ENCODE peak calls at places on chromosomes 3 and 15, in seven cellular contexts. J, K, A, F, Z, X and C are unnamed samples.

GRCh38 chr3:23942546-23942945 is 2.5 kb upstream of the NR1D2 start:
- DNase-seq in J (no peak), K (no peak), A (no peak), F (no peak), Z (no peak), X (no peak), C (no peak)

GRCh38 chr15:75669879-75670212 is 22.1 kb downstream of the SNX33 start:
- DNase-seq in J (no peak), K (no peak), A (no peak), F (no peak), Z (no peak), X (no peak), C (no peak)

GRCh38 chr15:79455361-79455760 is 23.2 kb downstream of the MINAR1 start:
- DNase-seq in J (no peak), K (no peak), A (no peak), F (peak; percentile 87), Z (no peak), X (no peak), C (no peak)

GRCh38 chr15:99764521-99764920 is 31.3 kb upstream of the LYSMD4 start:
- DNase-seq in J (no peak), K (no peak), A (no peak), F (no peak), Z (no peak), X (no peak), C (no peak)

GRCh38 chr3:18499256-18499655 is 74.1 kb upstream of the SATB1 start:
- DNase-seq in J (no peak), K (no peak), A (no peak), F (no peak), Z (peak; percentile 76), X (no peak), C (no peak)

GRCh38 chr3:160027541-160028195 is 39.0 kb downstream of the IL12A start:
- DNase-seq in J (peak; percentile 82), K (peak; percentile 72), A (peak; percentile 62), F (peak; percentile 77), Z (peak; percentile 65), X (no peak), C (peak; percentile 56)

GRCh38 chr3:50260027-50260941 is 8.7 kb upstream of the SEMA3B start:
- DNase-seq in J (peak; percentile 90), K (peak; percentile 91), A (peak; percentile 83), F (peak; percentile 84), Z (peak; percentile 71), X (peak; percentile 95), C (peak; percentile 99)

GRCh38 chr3:171491412-171491811 is 31.2 kb upstream of the TNIK start:
- DNase-seq in J (no peak), K (no peak), A (no peak), F (no peak), Z (no peak), X (no peak), C (no peak)

GRCh38 chr3:156551746-156552145 is 3.2 kb downstream of the SSR3 start:
- DNase-seq in J (peak; percentile 86), K (peak; percentile 77), A (peak; percentile 66), F (peak; percentile 96), Z (peak; percentile 82), X (no peak), C (no peak)

GRCh38 chr3:96449341-96449740 is 365.1 kb upstream of the EPHA6 start:
- DNase-seq in J (no peak), K (no peak), A (no peak), F (no peak), Z (no peak), X (no peak), C (no peak)

GRCh38 chr3:113051827-113052226 is 61.0 kb downstream of the GTPBP8 start:
- DNase-seq in J (no peak), K (peak; percentile 44), A (no peak), F (peak; percentile 58), Z (no peak), X (no peak), C (no peak)

GRCh38 chr3:19093084-19093483 is 55.2 kb upstream of the KCNH8 start:
- DNase-seq in J (no peak), K (no peak), A (no peak), F (no peak), Z (no peak), X (no peak), C (no peak)

GRCh38 chr3:138187296-138188012 is at the start of gene ARMC8:
- DNase-seq in J (no peak), K (peak; percentile 91), A (peak; percentile 40), F (no peak), Z (no peak), X (peak; percentile 42), C (no peak)

GRCh38 chr3:157436583-157437300 is at the start of gene PTX3:
- DNase-seq in J (peak; percentile 94), K (peak; percentile 90), A (peak; percentile 84), F (peak; percentile 92), Z (peak; percentile 59), X (no peak), C (no peak)

GRCh38 chr15:38069506-38069905 is 135.1 kb downstream of the TMCO5A start:
- DNase-seq in J (peak; percentile 91), K (peak; percentile 88), A (peak; percentile 87), F (peak; percentile 91), Z (peak; percentile 92), X (no peak), C (no peak)

GRCh38 chr15:99098426-99098825 is 6.5 kb upstream of the SYNM start:
- DNase-seq in J (no peak), K (no peak), A (no peak), F (no peak), Z (no peak), X (no peak), C (no peak)

GRCh38 chr3:71928215-71928614 is 143.3 kb upstream of the PROK2 start:
- DNase-seq in J (no peak), K (no peak), A (no peak), F (no peak), Z (no peak), X (no peak), C (no peak)

GRCh38 chr3:71926690-71927089 is 141.7 kb upstream of the PROK2 start:
- DNase-seq in J (no peak), K (no peak), A (no peak), F (no peak), Z (no peak), X (no peak), C (no peak)

GRCh38 chr3:71924721-71925120 is 139.8 kb upstream of the PROK2 start:
- DNase-seq in J (no peak), K (no peak), A (no peak), F (no peak), Z (no peak), X (no peak), C (no peak)

GRCh38 chr3:71927505-71928066 is 142.6 kb upstream of the PROK2 start:
- DNase-seq in J (no peak), K (no peak), A (no peak), F (no peak), Z (no peak), X (no peak), C (no peak)

GRCh38 chr3:71926242-71926560 is 141.3 kb upstream of the PROK2 start:
- DNase-seq in J (peak; percentile 47), K (peak; percentile 8), A (no peak), F (peak; percentile 12), Z (peak; percentile 71), X (peak; percentile 49), C (peak; percentile 44)
- TF ChIP-seq CTCF in J (peak; percentile 54), K (peak; percentile 38), A (peak; percentile 46), F (no peak), Z (peak; percentile 78), X (peak; percentile 81), C (no peak)

GRCh38 chr3:76756578-76756977 is 283.3 kb upstream of the ROBO2 start:
- DNase-seq in J (no peak), K (no peak), A (no peak), F (no peak), Z (no peak), X (no peak), C (no peak)

DNA sequence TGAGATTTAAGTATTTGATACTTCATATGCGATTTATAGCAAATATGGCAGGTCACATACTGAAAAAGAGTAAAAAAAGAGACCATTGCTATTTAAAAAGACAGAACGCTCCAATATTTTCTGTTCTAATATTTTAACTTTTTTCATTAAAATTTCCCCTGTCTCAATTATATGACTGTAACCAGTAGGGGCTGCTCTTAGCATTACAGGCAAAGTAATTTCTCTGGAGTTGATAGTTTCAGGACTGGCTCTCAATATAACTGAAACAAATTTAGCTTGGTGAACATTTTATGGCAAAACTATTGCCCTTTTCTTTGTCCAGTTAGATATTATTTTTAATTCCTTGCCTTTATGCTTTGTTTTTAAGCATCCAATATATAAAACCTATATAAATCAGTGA is 286.3 kb upstream of the ROBO2 start:
- DNase-seq in J (peak; percentile 40), K (no peak), A (no peak), F (no peak), Z (no peak), X (no peak), C (no peak)
- TF ChIP-seq CTCF in J (peak; percentile 59), K (peak; percentile 14), A (peak; percentile 16), F (peak; percentile 20), Z (no peak), X (peak; percentile 66), C (no peak)

DNA sequence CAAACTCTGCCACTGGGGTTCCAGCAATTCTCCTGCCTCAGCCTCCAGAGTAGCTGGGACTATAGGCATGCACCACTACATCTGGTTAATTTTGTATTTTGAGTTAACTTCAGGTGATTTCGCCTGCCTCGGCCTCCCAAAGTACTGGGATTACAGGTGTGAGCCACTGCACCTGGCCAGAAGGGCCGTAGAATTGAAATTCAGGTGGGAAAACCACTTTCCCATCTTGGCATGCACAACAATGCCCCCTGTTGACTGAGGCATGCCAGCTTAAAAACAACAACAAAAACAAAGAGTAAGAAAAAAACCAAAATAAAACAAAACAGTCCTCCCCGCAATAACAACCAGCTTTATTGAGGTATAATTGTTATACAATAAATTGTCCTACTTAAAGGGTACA is 32.6 kb upstream of the RAB11A start:
- DNase-seq in J (no peak), K (no peak), A (no peak), F (no peak), Z (no peak), X (no peak), C (no peak)
- TF ChIP-seq CTCF in J (peak; percentile 31), K (no peak), A (peak; percentile 15), F (no peak), Z (peak; percentile 25), X (peak; percentile 22), C (peak; percentile 58)

GRCh38 chr15:25711164-25711563 is 152.0 kb downstream of the ATP10A start:
- DNase-seq in J (no peak), K (no peak), A (no peak), F (no peak), Z (no peak), X (no peak), C (no peak)

GRCh38 chr15:25711691-25712090 is 151.4 kb downstream of the ATP10A start:
- DNase-seq in J (no peak), K (no peak), A (no peak), F (no peak), Z (no peak), X (no peak), C (no peak)

GRCh38 chr15:25708391-25708790 is 154.7 kb downstream of the ATP10A start:
- DNase-seq in J (no peak), K (no peak), A (no peak), F (no peak), Z (no peak), X (no peak), C (no peak)

GRCh38 chr15:25709437-25710159 is 153.5 kb downstream of the ATP10A start:
- DNase-seq in J (no peak), K (no peak), A (no peak), F (no peak), Z (no peak), X (no peak), C (no peak)

DNA sequence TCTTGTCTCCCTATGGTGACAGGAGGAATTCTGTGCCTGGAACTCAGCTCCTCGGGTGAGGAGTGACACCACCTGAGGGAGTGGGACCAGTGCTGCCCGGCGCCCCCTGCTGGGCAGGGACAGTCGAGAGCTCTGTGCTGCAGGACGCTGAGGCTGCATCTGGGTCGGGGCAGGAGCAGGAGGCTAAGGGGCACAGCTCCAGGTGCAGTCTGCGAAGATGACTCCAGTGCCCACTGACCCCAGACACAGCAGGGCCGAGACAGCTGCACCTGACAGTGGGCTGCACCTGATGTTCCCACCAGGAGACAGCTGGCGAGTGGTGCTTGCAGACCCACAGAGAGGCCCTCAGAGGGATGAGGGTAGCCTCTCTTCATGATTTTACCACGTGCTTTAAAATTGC is 152.9 kb downstream of the ATP10A start:
- DNase-seq in J (no peak), K (no peak), A (no peak), F (no peak), Z (no peak), X (peak; percentile 67), C (peak; percentile 53)
- TF ChIP-seq CTCF in J (peak; percentile 24), K (peak; percentile 75), A (peak; percentile 77), F (peak; percentile 47), Z (peak; percentile 8), X (peak; percentile 85), C (peak; percentile 8)